ENCODE peak calls at places on chromosomes 16 and 17, in six cellular contexts. One of them, this sample, is unnamed.

GRCh38 chr17:32019228-32019627 is 12.0 kb downstream of the LRRC37B start:
- DNase-seq in pancreas: no peak
- DNase-seq in A549: no peak
- DNase-seq in ascending aorta: no peak
- DNase-seq in lower lobe of right lung: no peak
- DNase-seq in hepatocyte: no peak
- DNase-seq in this sample: no peak

GRCh38 chr16:51756447-51757123 is 605.5 kb upstream of the SALL1 start:
- DNase-seq in pancreas: no peak
- DNase-seq in A549: no peak
- DNase-seq in ascending aorta: no peak
- DNase-seq in lower lobe of right lung: no peak
- DNase-seq in hepatocyte: no peak
- DNase-seq in this sample: no peak

GRCh38 chr16:88854306-88855111 is 2.2 kb downstream of the GALNS start:
- DNase-seq in pancreas: no peak
- DNase-seq in A549: no peak
- DNase-seq in ascending aorta: no peak
- DNase-seq in lower lobe of right lung: peak; percentile 60
- DNase-seq in hepatocyte: no peak
- DNase-seq in this sample: no peak

GRCh38 chr17:78676415-78677302 is 99.5 kb upstream of the DNAH17 start:
- DNase-seq in pancreas: no peak
- DNase-seq in A549: no peak
- DNase-seq in ascending aorta: no peak
- DNase-seq in lower lobe of right lung: no peak
- DNase-seq in hepatocyte: no peak
- DNase-seq in this sample: no peak

GRCh38 chr16:88365244-88365865 is 17.4 kb upstream of the ZNF469 start:
- DNase-seq in pancreas: no peak
- DNase-seq in A549: no peak
- DNase-seq in ascending aorta: no peak
- DNase-seq in lower lobe of right lung: peak; percentile 14
- DNase-seq in hepatocyte: no peak
- DNase-seq in this sample: peak; percentile 11

GRCh38 chr16:73033271-73033998 is 14.5 kb downstream of the ZFHX3 start:
- DNase-seq in pancreas: no peak
- DNase-seq in A549: no peak
- DNase-seq in ascending aorta: no peak
- DNase-seq in lower lobe of right lung: no peak
- DNase-seq in hepatocyte: no peak
- DNase-seq in this sample: no peak

GRCh38 chr17:63641678-63642077 is 19.5 kb downstream of the MAP3K3 start:
- DNase-seq in pancreas: no peak
- DNase-seq in A549: no peak
- DNase-seq in ascending aorta: no peak
- DNase-seq in lower lobe of right lung: no peak
- DNase-seq in hepatocyte: no peak
- DNase-seq in this sample: peak; percentile 71

GRCh38 chr17:37180371-37180770 is 195.4 kb upstream of the C17orf78 start:
- DNase-seq in pancreas: no peak
- DNase-seq in A549: no peak
- DNase-seq in ascending aorta: no peak
- DNase-seq in lower lobe of right lung: no peak
- DNase-seq in hepatocyte: no peak
- DNase-seq in this sample: no peak

GRCh38 chr16:63596716-63597115 is 1525.1 kb downstream of the CDH11 start:
- DNase-seq in pancreas: no peak
- DNase-seq in A549: no peak
- DNase-seq in ascending aorta: no peak
- DNase-seq in lower lobe of right lung: no peak
- DNase-seq in hepatocyte: no peak
- DNase-seq in this sample: no peak

GRCh38 chr17:79294459-79295071 is 219.9 kb downstream of the ENGASE start:
- DNase-seq in pancreas: peak; percentile 56
- DNase-seq in A549: peak; percentile 49
- DNase-seq in ascending aorta: no peak
- DNase-seq in lower lobe of right lung: peak; percentile 60
- DNase-seq in hepatocyte: peak; percentile 87
- DNase-seq in this sample: peak; percentile 44

GRCh38 chr17:50028207-50029120 is 27.4 kb upstream of the ITGA3 start:
- DNase-seq in pancreas: no peak
- DNase-seq in A549: peak; percentile 91
- DNase-seq in ascending aorta: peak; percentile 78
- DNase-seq in lower lobe of right lung: peak; percentile 63
- DNase-seq in hepatocyte: peak; percentile 45
- DNase-seq in this sample: peak; percentile 87

GRCh38 chr17:74123350-74123749 is 80.1 kb upstream of the RPL38 start:
- DNase-seq in pancreas: no peak
- DNase-seq in A549: no peak
- DNase-seq in ascending aorta: no peak
- DNase-seq in lower lobe of right lung: no peak
- DNase-seq in hepatocyte: no peak
- DNase-seq in this sample: no peak

GRCh38 chr17:34095101-34095500 is 160.0 kb upstream of the CCL2 start:
- DNase-seq in pancreas: no peak
- DNase-seq in A549: no peak
- DNase-seq in ascending aorta: no peak
- DNase-seq in lower lobe of right lung: no peak
- DNase-seq in hepatocyte: no peak
- DNase-seq in this sample: no peak

GRCh38 chr17:50903604-50904521 is 37.7 kb upstream of the TOB1 start:
- DNase-seq in pancreas: no peak
- DNase-seq in A549: no peak
- DNase-seq in ascending aorta: no peak
- DNase-seq in lower lobe of right lung: no peak
- DNase-seq in hepatocyte: no peak
- DNase-seq in this sample: no peak

GRCh38 chr16:88731699-88732098 is 25.4 kb downstream of the CTU2 start:
- DNase-seq in pancreas: no peak
- DNase-seq in A549: no peak
- DNase-seq in ascending aorta: no peak
- DNase-seq in lower lobe of right lung: no peak
- DNase-seq in hepatocyte: peak; percentile 46
- DNase-seq in this sample: no peak

GRCh38 chr16:17056666-17057065 is 414.1 kb downstream of the XYLT1 start:
- DNase-seq in pancreas: no peak
- DNase-seq in A549: no peak
- DNase-seq in ascending aorta: no peak
- DNase-seq in lower lobe of right lung: no peak
- DNase-seq in hepatocyte: no peak
- DNase-seq in this sample: no peak

GRCh38 chr17:68613739-68614298 is 12.7 kb upstream of the FAM20A start:
- DNase-seq in pancreas: no peak
- DNase-seq in A549: peak; percentile 62
- DNase-seq in ascending aorta: no peak
- DNase-seq in lower lobe of right lung: peak; percentile 42
- DNase-seq in hepatocyte: peak; percentile 49
- DNase-seq in this sample: peak; percentile 31

GRCh38 chr16:11240636-11241473 is 15.1 kb downstream of the SOCS1 start:
- DNase-seq in pancreas: no peak
- DNase-seq in A549: no peak
- DNase-seq in ascending aorta: no peak
- DNase-seq in lower lobe of right lung: no peak
- DNase-seq in hepatocyte: no peak
- DNase-seq in this sample: no peak

GRCh38 chr17:32349503-32349853 is 479 bp upstream of the ZNF207 start:
- DNase-seq in pancreas: no peak
- DNase-seq in A549: peak; percentile 16
- DNase-seq in ascending aorta: no peak
- DNase-seq in lower lobe of right lung: no peak
- DNase-seq in hepatocyte: peak; percentile 33
- DNase-seq in this sample: no peak

GRCh38 chr17:59441459-59442096 is 110.1 kb downstream of the YPEL2 start:
- DNase-seq in pancreas: no peak
- DNase-seq in A549: no peak
- DNase-seq in ascending aorta: no peak
- DNase-seq in lower lobe of right lung: no peak
- DNase-seq in hepatocyte: no peak
- DNase-seq in this sample: no peak

GRCh38 chr17:59440757-59441458 is 109.5 kb downstream of the YPEL2 start:
- DNase-seq in pancreas: peak; percentile 81
- DNase-seq in A549: peak; percentile 89
- DNase-seq in ascending aorta: peak; percentile 98
- DNase-seq in lower lobe of right lung: peak; percentile 86
- DNase-seq in hepatocyte: peak; percentile 93
- DNase-seq in this sample: peak; percentile 96

GRCh38 chr17:59437766-59438165 is 106.3 kb downstream of the YPEL2 start:
- DNase-seq in pancreas: no peak
- DNase-seq in A549: no peak
- DNase-seq in ascending aorta: no peak
- DNase-seq in lower lobe of right lung: no peak
- DNase-seq in hepatocyte: no peak
- DNase-seq in this sample: no peak

GRCh38 chr17:59439711-59440110 is 108.3 kb downstream of the YPEL2 start:
- DNase-seq in pancreas: no peak
- DNase-seq in A549: no peak
- DNase-seq in ascending aorta: no peak
- DNase-seq in lower lobe of right lung: no peak
- DNase-seq in hepatocyte: no peak
- DNase-seq in this sample: no peak

GRCh38 chr17:59439261-59439660 is 107.8 kb downstream of the YPEL2 start:
- DNase-seq in pancreas: no peak
- DNase-seq in A549: no peak
- DNase-seq in ascending aorta: no peak
- DNase-seq in lower lobe of right lung: no peak
- DNase-seq in hepatocyte: no peak
- DNase-seq in this sample: no peak
- H3K27ac ChIP-seq in pancreas: no peak overlapping the region
- H3K27ac ChIP-seq in A549: no peak overlapping the region
- H3K27ac ChIP-seq in ascending aorta: peak overlapping the region; percentile 93
- H3K27ac ChIP-seq in lower lobe of right lung: peak overlapping the region; percentile 48
- H3K27ac ChIP-seq in hepatocyte: no peak overlapping the region
- H3K27ac ChIP-seq in this sample: peak overlapping the region; percentile 75

GRCh38 chr16:68592466-68593337 is 52.4 kb upstream of the CDH3 start:
- DNase-seq in pancreas: no peak
- DNase-seq in A549: peak; percentile 32
- DNase-seq in ascending aorta: no peak
- DNase-seq in lower lobe of right lung: no peak
- DNase-seq in hepatocyte: no peak
- DNase-seq in this sample: no peak
- TF ChIP-seq CTCF in pancreas: no peak
- TF ChIP-seq CTCF in A549: no peak
- TF ChIP-seq CTCF in ascending aorta: no peak
- TF ChIP-seq CTCF in lower lobe of right lung: peak; percentile 23
- TF ChIP-seq CTCF in hepatocyte: peak; percentile 23
- TF ChIP-seq CTCF in this sample: no peak

GRCh38 chr16:67137605-67138004 is 13.2 kb downstream of the B3GNT9 start:
- DNase-seq in pancreas: no peak
- DNase-seq in A549: no peak
- DNase-seq in ascending aorta: no peak
- DNase-seq in lower lobe of right lung: no peak
- DNase-seq in hepatocyte: peak; percentile 34
- DNase-seq in this sample: no peak
- H3K4me3 ChIP-seq in pancreas: no peak overlapping the region
- H3K4me3 ChIP-seq in A549: no peak overlapping the region
- H3K4me3 ChIP-seq in ascending aorta: no peak overlapping the region
- H3K4me3 ChIP-seq in lower lobe of right lung: no peak overlapping the region
- H3K4me3 ChIP-seq in hepatocyte: no peak overlapping the region
- H3K4me3 ChIP-seq in this sample: no peak overlapping the region

DNA sequence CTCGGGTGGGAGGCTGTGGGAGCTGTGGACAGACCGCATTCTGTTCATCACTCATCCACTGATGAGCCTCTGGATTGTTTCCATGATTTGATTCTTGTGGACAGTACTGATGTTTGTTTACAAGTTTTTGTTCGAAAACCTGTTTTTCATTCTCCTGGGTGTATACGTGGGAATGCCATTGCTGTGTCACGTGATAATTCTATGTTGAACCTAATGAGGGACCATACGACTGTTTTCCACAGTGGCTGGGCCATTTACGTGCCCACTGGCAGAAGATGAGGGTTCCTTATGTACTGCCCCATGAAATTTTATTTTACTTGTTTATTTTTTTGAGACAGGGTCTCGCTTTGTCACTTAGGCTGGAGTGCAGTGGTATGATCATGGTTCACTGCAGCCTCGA is 2.6 kb upstream of the ALG1 start:
- DNase-seq in pancreas: no peak
- DNase-seq in A549: no peak
- DNase-seq in ascending aorta: no peak
- DNase-seq in lower lobe of right lung: no peak
- DNase-seq in hepatocyte: no peak
- DNase-seq in this sample: no peak
- H3K27ac ChIP-seq in pancreas: no peak overlapping the region
- H3K27ac ChIP-seq in A549: no peak overlapping the region
- H3K27ac ChIP-seq in ascending aorta: no peak overlapping the region
- H3K27ac ChIP-seq in lower lobe of right lung: no peak overlapping the region
- H3K27ac ChIP-seq in hepatocyte: no peak overlapping the region
- H3K27ac ChIP-seq in this sample: no peak overlapping the region

GRCh38 chr17:57739402-57740224 is 5.5 kb downstream of the CCDC182 start:
- DNase-seq in pancreas: no peak
- DNase-seq in A549: peak; percentile 53
- DNase-seq in ascending aorta: no peak
- DNase-seq in lower lobe of right lung: no peak
- DNase-seq in hepatocyte: peak; percentile 58
- DNase-seq in this sample: no peak

GRCh38 chr17:57744195-57745170 is 616 bp downstream of the CCDC182 start:
- DNase-seq in pancreas: no peak
- DNase-seq in A549: no peak
- DNase-seq in ascending aorta: no peak
- DNase-seq in lower lobe of right lung: no peak
- DNase-seq in hepatocyte: no peak
- DNase-seq in this sample: no peak

GRCh38 chr17:57735707-57736106 is 9.4 kb downstream of the CCDC182 start:
- DNase-seq in pancreas: no peak
- DNase-seq in A549: peak; percentile 42
- DNase-seq in ascending aorta: no peak
- DNase-seq in lower lobe of right lung: no peak
- DNase-seq in hepatocyte: no peak
- DNase-seq in this sample: no peak

GRCh38 chr17:57737450-57737849 is 7.6 kb downstream of the CCDC182 start:
- DNase-seq in pancreas: no peak
- DNase-seq in A549: no peak
- DNase-seq in ascending aorta: no peak
- DNase-seq in lower lobe of right lung: no peak
- DNase-seq in hepatocyte: no peak
- DNase-seq in this sample: no peak

DNA sequence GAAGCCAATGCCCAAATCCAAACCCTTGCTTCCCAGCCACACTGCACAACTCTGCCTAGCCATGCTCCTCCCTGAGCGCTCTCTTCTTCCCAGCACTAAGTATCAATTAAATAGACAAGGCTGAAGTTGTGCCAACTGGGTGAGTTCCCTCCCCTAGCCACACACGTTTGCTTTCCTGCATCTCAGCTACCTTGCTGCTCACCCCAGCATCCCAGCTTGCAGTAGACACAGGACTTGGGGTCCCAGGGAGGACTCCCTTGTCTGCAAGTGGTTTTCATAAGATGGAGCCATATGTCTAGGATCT is 4.9 kb downstream of the CCDC182 start:
- DNase-seq in pancreas: no peak
- DNase-seq in A549: no peak
- DNase-seq in ascending aorta: no peak
- DNase-seq in lower lobe of right lung: no peak
- DNase-seq in hepatocyte: no peak
- DNase-seq in this sample: no peak
- TF ChIP-seq CTCF in pancreas: no peak
- TF ChIP-seq CTCF in A549: peak; percentile 9
- TF ChIP-seq CTCF in ascending aorta: no peak
- TF ChIP-seq CTCF in lower lobe of right lung: no peak
- TF ChIP-seq CTCF in hepatocyte: no peak
- TF ChIP-seq CTCF in this sample: no peak